ENCODE peak calls at places on chromosomes 16 and 17, in seven cellular contexts. One of them, this sample, is unnamed.

GRCh38 chr16:700684-701584 is 4.7 kb downstream of the FBXL16 start:
- DNase-seq in AG09319: no peak
- DNase-seq in CD8-positive, alpha-beta T cell: no peak
- DNase-seq in WTC11: peak; percentile 76
- DNase-seq in fibroblast of lung: no peak
- DNase-seq in omental fat pad: no peak
- DNase-seq in uterus: no peak
- DNase-seq in this sample: no peak

GRCh38 chr16:79715088-79715487 is 114.6 kb upstream of the MAF start:
- DNase-seq in AG09319: no peak
- DNase-seq in fibroblast of lung: no peak
- DNase-seq in uterus: no peak
- DNase-seq in CD8-positive, alpha-beta T cell: no peak
- DNase-seq in WTC11: no peak
- DNase-seq in omental fat pad: no peak
- DNase-seq in this sample: no peak

GRCh38 chr16:3873482-3874173 is 6.9 kb downstream of the CREBBP start:
- DNase-seq in WTC11: no peak
- DNase-seq in uterus: no peak
- DNase-seq in omental fat pad: no peak
- DNase-seq in AG09319: no peak
- DNase-seq in CD8-positive, alpha-beta T cell: no peak
- DNase-seq in fibroblast of lung: no peak
- DNase-seq in this sample: no peak

GRCh38 chr16:66309-67182 is 5.9 kb downstream of the RHBDF1 start:
- DNase-seq in fibroblast of lung: no peak
- DNase-seq in omental fat pad: no peak
- DNase-seq in AG09319: no peak
- DNase-seq in WTC11: no peak
- DNase-seq in uterus: no peak
- DNase-seq in CD8-positive, alpha-beta T cell: no peak
- DNase-seq in this sample: no peak

GRCh38 chr17:31549121-31549524 is 157.6 kb downstream of the RAB11FIP4 start:
- DNase-seq in CD8-positive, alpha-beta T cell: no peak
- DNase-seq in WTC11: no peak
- DNase-seq in omental fat pad: no peak
- DNase-seq in uterus: peak; percentile 34
- DNase-seq in fibroblast of lung: no peak
- DNase-seq in AG09319: no peak
- DNase-seq in this sample: peak; percentile 26

GRCh38 chr17:751269-752001 is 629 bp downstream of the GEMIN4 start:
- DNase-seq in WTC11: peak; percentile 16
- DNase-seq in omental fat pad: no peak
- DNase-seq in fibroblast of lung: peak; percentile 39
- DNase-seq in AG09319: no peak
- DNase-seq in uterus: no peak
- DNase-seq in CD8-positive, alpha-beta T cell: peak; percentile 60
- DNase-seq in this sample: peak; percentile 47

GRCh38 chr17:30954046-30954805 is 16.6 kb upstream of the RNF135 start:
- DNase-seq in uterus: no peak
- DNase-seq in CD8-positive, alpha-beta T cell: no peak
- DNase-seq in fibroblast of lung: no peak
- DNase-seq in AG09319: no peak
- DNase-seq in omental fat pad: no peak
- DNase-seq in WTC11: no peak
- DNase-seq in this sample: no peak

GRCh38 chr16:17561056-17561455 is 90.3 kb upstream of the XYLT1 start:
- DNase-seq in CD8-positive, alpha-beta T cell: no peak
- DNase-seq in fibroblast of lung: no peak
- DNase-seq in omental fat pad: no peak
- DNase-seq in uterus: no peak
- DNase-seq in AG09319: no peak
- DNase-seq in WTC11: no peak
- DNase-seq in this sample: no peak

GRCh38 chr17:81161972-81162371 is 3.3 kb upstream of the PVALEF start:
- DNase-seq in omental fat pad: no peak
- DNase-seq in uterus: no peak
- DNase-seq in WTC11: no peak
- DNase-seq in fibroblast of lung: no peak
- DNase-seq in AG09319: no peak
- DNase-seq in CD8-positive, alpha-beta T cell: no peak
- DNase-seq in this sample: no peak

GRCh38 chr16:8088820-8089338 is 501.4 kb downstream of the TMEM114 start:
- DNase-seq in CD8-positive, alpha-beta T cell: no peak
- DNase-seq in WTC11: no peak
- DNase-seq in fibroblast of lung: no peak
- DNase-seq in uterus: no peak
- DNase-seq in omental fat pad: no peak
- DNase-seq in AG09319: no peak
- DNase-seq in this sample: no peak

DNA sequence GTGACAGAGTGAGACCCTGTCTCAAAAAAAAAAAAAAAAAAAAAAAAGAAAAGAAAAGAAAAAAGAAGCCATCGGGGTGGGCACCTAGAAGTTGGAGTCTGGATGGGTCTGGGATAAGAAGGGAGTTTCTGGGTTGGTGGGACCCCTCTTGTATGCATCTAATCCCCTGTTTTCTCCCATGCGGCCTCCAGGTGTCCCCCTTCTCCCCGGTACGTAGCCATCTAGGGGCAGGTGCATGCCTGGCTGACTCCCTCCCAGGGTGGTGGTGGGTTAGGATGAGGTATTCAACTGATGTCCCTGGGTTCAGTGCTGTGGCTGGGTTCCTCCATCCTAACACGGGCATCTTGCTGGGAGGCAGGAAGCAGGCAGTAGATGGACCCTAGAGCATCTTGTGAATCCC is 13.0 kb downstream of the FMNL1 start:
- DNase-seq in omental fat pad: no peak
- DNase-seq in AG09319: no peak
- DNase-seq in fibroblast of lung: no peak
- DNase-seq in WTC11: peak; percentile 81
- DNase-seq in uterus: no peak
- DNase-seq in CD8-positive, alpha-beta T cell: peak; percentile 62
- DNase-seq in this sample: no peak
- TF ChIP-seq CTCF in omental fat pad: no peak
- TF ChIP-seq CTCF in AG09319: peak; percentile 8
- TF ChIP-seq CTCF in fibroblast of lung: no peak
- TF ChIP-seq CTCF in WTC11: no peak
- TF ChIP-seq CTCF in uterus: no peak
- TF ChIP-seq CTCF in CD8-positive, alpha-beta T cell: peak; percentile 48
- TF ChIP-seq CTCF in this sample: no peak

GRCh38 chr17:7676533-7676932 is 10.8 kb downstream of the TP53 start:
- DNase-seq in CD8-positive, alpha-beta T cell: no peak
- DNase-seq in uterus: no peak
- DNase-seq in AG09319: no peak
- DNase-seq in WTC11: peak; percentile 50
- DNase-seq in fibroblast of lung: no peak
- DNase-seq in omental fat pad: no peak
- DNase-seq in this sample: no peak

GRCh38 chr17:7677388-7678067 is 9.8 kb downstream of the TP53 start:
- DNase-seq in CD8-positive, alpha-beta T cell: no peak
- DNase-seq in WTC11: peak; percentile 44
- DNase-seq in omental fat pad: no peak
- DNase-seq in fibroblast of lung: no peak
- DNase-seq in AG09319: no peak
- DNase-seq in uterus: no peak
- DNase-seq in this sample: no peak

GRCh38 chr17:7674934-7675333 is 12.4 kb downstream of the TP53 start:
- DNase-seq in uterus: no peak
- DNase-seq in omental fat pad: no peak
- DNase-seq in fibroblast of lung: no peak
- DNase-seq in CD8-positive, alpha-beta T cell: no peak
- DNase-seq in WTC11: no peak
- DNase-seq in AG09319: no peak
- DNase-seq in this sample: no peak

GRCh38 chr17:7668482-7668881 is 17.8 kb downstream of the ATP1B2 start:
- DNase-seq in uterus: no peak
- DNase-seq in fibroblast of lung: no peak
- DNase-seq in omental fat pad: no peak
- DNase-seq in CD8-positive, alpha-beta T cell: no peak
- DNase-seq in WTC11: no peak
- DNase-seq in AG09319: no peak
- DNase-seq in this sample: no peak

DNA sequence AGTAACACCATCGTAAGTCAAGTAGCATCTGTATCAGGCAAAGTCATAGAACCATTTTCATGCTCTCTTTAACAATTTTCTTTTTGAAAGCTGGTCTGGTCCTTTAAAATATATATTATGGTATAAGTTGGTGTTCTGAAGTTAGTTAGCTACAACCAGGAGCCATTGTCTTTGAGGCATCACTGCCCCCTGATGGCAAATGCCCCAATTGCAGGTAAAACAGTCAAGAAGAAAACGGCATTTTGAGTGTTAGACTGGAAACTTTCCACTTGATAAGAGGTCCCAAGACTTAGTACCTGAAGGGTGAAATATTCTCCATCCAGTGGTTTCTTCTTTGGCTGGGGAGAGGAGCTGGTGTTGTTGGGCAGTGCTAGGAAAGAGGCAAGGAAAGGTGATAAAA is 14.1 kb downstream of the TP53 start:
- DNase-seq in AG09319: no peak
- DNase-seq in omental fat pad: no peak
- DNase-seq in uterus: no peak
- DNase-seq in CD8-positive, alpha-beta T cell: no peak
- DNase-seq in fibroblast of lung: no peak
- DNase-seq in WTC11: peak; percentile 78
- DNase-seq in this sample: peak; percentile 46
- TF ChIP-seq CTCF in AG09319: peak; percentile 28
- TF ChIP-seq CTCF in omental fat pad: no peak
- TF ChIP-seq CTCF in uterus: no peak
- TF ChIP-seq CTCF in CD8-positive, alpha-beta T cell: peak; percentile 31
- TF ChIP-seq CTCF in fibroblast of lung: peak; percentile 18
- TF ChIP-seq CTCF in WTC11: peak; percentile 58
- TF ChIP-seq CTCF in this sample: peak; percentile 41

DNA sequence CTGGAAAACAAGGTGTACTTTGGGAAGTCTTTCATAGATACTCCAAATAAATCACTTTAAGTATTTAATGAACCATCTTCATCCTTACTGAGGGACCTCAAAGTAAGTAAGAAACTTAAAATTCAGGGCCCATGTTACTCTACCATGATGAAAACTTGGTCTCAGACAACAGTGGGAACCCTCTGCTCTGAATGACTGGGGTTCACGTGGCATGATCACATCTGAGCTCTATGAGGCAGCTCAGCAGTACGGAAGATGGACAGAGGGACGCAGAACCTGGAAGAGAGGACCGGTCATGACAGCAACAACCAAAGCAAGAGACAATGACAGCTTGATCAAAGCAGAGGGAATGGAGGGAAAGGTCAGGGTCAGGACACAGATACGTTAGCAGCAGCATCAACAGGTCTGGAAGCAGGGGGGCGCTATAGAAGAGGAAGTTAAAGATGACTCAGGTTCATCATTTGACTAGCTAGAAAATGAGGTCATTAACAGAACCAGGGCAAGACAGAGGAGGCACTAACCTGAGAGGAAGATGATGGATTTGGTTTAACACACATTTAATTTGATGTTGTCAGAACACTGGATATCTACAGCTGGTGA is 9.5 kb downstream of the XPO6 start:
- DNase-seq in fibroblast of lung: no peak
- DNase-seq in WTC11: no peak
- DNase-seq in CD8-positive, alpha-beta T cell: no peak
- DNase-seq in omental fat pad: no peak
- DNase-seq in uterus: no peak
- DNase-seq in AG09319: no peak
- DNase-seq in this sample: no peak
- TF ChIP-seq CTCF in fibroblast of lung: no peak
- TF ChIP-seq CTCF in WTC11: no peak
- TF ChIP-seq CTCF in CD8-positive, alpha-beta T cell: no peak
- TF ChIP-seq CTCF in omental fat pad: no peak
- TF ChIP-seq CTCF in uterus: no peak
- TF ChIP-seq CTCF in AG09319: no peak
- TF ChIP-seq CTCF in this sample: no peak

DNA sequence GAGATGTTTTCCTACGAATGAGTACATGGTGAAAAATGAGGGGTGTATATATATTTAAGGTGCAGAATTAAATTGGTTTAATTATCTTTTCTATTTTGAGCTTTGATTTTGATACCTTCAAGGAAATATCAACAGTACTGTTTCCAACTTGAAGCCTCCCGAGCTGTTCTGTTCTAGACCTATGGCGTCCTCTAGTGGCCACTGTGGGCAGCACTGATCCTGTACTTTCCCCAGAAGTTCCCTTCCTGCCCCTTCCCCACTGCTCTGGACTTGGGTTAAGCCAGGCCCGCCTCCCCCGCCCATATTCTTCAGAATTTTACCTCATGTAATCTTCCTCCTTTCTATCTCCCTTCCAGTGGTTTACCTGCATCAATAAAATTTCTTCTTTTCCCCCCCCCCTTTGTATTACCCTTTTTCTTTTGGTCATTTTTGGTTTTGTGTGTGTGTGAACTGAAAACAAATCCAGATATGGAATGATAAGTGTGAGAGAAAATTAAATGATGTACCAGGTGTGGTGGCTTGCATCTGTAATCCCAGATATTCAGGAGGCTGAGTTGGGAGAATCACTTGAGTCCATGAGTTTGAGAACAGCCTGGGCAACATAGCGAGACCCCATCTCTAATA is 1643.5 kb downstream of the TP53TG3F start:
- DNase-seq in uterus: no peak
- DNase-seq in CD8-positive, alpha-beta T cell: no peak
- DNase-seq in omental fat pad: no peak
- DNase-seq in fibroblast of lung: no peak
- DNase-seq in AG09319: no peak
- DNase-seq in WTC11: no peak
- DNase-seq in this sample: peak; percentile 2
- TF ChIP-seq CTCF in uterus: no peak
- TF ChIP-seq CTCF in CD8-positive, alpha-beta T cell: no peak
- TF ChIP-seq CTCF in omental fat pad: no peak
- TF ChIP-seq CTCF in fibroblast of lung: no peak
- TF ChIP-seq CTCF in AG09319: no peak
- TF ChIP-seq CTCF in WTC11: peak; percentile 14
- TF ChIP-seq CTCF in this sample: peak; percentile 54

This sample was measured in MCF 10A.